ENCODE peak calls at places on chromosomes 13 and 19, in five cellular contexts. B is astrocyte, S is GM23248, V is adrenal gland, W is left lung. H is an unnamed sample. For H3K9me3 and H3K27me3, the result is how much of the 10 kb centered on the place peaks cover.

GRCh38 chr13:31793246-31793645 is 53.9 kb downstream of the RXFP2 start:
- DNase-seq in B (peak), S (peak), W (no peak), V (no peak), H (no peak)

GRCh38 chr19:29629836-29630534 is 23.9 kb downstream of the POP4 start:
- DNase-seq in W (no peak), V (no peak), B (no peak), S (no peak), H (no peak)

GRCh38 chr19:608155-609000 is 18.7 kb downstream of the HCN2 start:
- DNase-seq in B (no peak), V (no peak), S (no peak), W (no peak), H (no peak)

GRCh38 chr19:55537741-55538111 is 793 bp upstream of the SBK2 start:
- DNase-seq in B (peak), S (peak), W (no peak), V (no peak), H (no peak)

GRCh38 chr19:35513975-35514809 is 743 bp upstream of the DMKN start:
- DNase-seq in V (no peak), B (no peak), W (no peak), S (peak), H (no peak)

GRCh38 chr19:46372901-46373572 is 26.1 kb downstream of the PPP5C start:
- DNase-seq in V (peak), W (peak), S (peak), B (peak), H (no peak)

GRCh38 chr13:44730099-44730498 is 154.0 kb upstream of the TSC22D1 start:
- DNase-seq in S (no peak), V (no peak), B (no peak), W (no peak), H (no peak)

GRCh38 chr13:42078113-42078769 is 29.8 kb downstream of the DGKH start:
- DNase-seq in V (no peak), W (no peak), B (no peak), S (no peak), H (no peak)

GRCh38 chr13:43720780-43721397 is 65.9 kb downstream of the ENOX1 start:
- DNase-seq in V (no peak), S (peak), B (no peak), W (no peak), H (no peak)

GRCh38 chr13:30943881-30944280 is 11.4 kb downstream of the TEX26 start:
- DNase-seq in B (no peak), V (no peak), S (no peak), W (no peak), H (no peak)

GRCh38 chr13:111005808-111006494 is 91.1 kb upstream of the ANKRD10 start:
- DNase-seq in B (peak), S (peak), V (peak), W (no peak), H (no peak)

GRCh38 chr13:62130016-62130970 is 714.6 kb upstream of the PCDH20 start:
- DNase-seq in V (no peak), W (no peak), S (no peak), B (no peak), H (no peak)

GRCh38 chr19:2630352-2631001 is 72.0 kb downstream of the GNG7 start:
- DNase-seq in W (no peak), V (no peak), B (no peak), S (no peak), H (no peak)

GRCh38 chr19:13796301-13797057 is 1.2 kb downstream of the ZSWIM4 start:
- DNase-seq in V (peak), S (peak), B (peak), W (peak), H (no peak)

GRCh38 chr13:22748866-22749586 is 431.8 kb upstream of the SGCG start:
- DNase-seq in S (peak), V (no peak), W (no peak), B (no peak), H (no peak)

GRCh38 chr13:39159971-39160370 is 121.7 kb downstream of the NHLRC3 start:
- DNase-seq in S (no peak), B (no peak), W (no peak), V (no peak), H (no peak)

GRCh38 chr13:110352735-110353134 is 45.7 kb downstream of the COL4A2 start:
- DNase-seq in W (no peak), S (no peak), B (no peak), V (no peak), H (no peak)

GRCh38 chr13:110713981-110714797 is 689 bp downstream of the ING1 start:
- DNase-seq in S (peak), V (peak), B (no peak), W (peak), H (peak)

GRCh38 chr13:109628251-109628699 is 158.1 kb downstream of the IRS2 start:
- DNase-seq in W (no peak), S (peak), B (peak), V (no peak), H (no peak)

GRCh38 chr19:5973376-5973775 is 4.6 kb downstream of the RANBP3 start:
- DNase-seq in V (no peak), B (no peak), S (no peak), W (no peak), H (no peak)
- H3K27ac ChIP-seq in V (no peak), B (no peak), S (no peak), W (no peak), H (no peak)

GRCh38 chr19:52331757-52332156 is 4.3 kb upstream of the ZNF610 start:
- DNase-seq in S (peak), W (no peak), B (peak), V (no peak), H (no peak)
- H3K9me3 ChIP-seq in S (under half), W (under half), B (under half), V (under half), H (under half)

DNA sequence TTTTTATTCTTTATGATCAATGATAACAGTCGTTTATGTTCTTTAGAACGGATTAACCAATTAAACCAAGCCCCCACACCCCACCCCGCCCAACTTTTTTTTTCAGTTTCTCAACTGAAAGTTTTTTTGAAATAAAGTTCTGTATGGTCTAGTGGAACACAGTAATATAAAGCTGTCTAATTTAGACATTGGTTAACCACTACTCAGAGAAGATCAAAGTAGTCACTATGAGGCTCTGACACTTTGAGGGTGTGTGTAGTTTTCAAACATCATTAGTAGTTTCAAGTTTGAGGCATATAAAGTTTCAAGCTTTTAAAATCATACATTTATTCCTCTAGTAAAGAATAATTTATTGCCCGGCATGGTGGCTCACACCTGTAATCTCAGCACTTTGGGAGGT is 413.2 kb downstream of the EFNB2 start:
- DNase-seq in B (no peak), W (no peak), S (no peak), V (no peak), H (no peak)
- H3K27me3 ChIP-seq in B (under half), W (under half), S (under half), V (under half), H (under half)

DNA sequence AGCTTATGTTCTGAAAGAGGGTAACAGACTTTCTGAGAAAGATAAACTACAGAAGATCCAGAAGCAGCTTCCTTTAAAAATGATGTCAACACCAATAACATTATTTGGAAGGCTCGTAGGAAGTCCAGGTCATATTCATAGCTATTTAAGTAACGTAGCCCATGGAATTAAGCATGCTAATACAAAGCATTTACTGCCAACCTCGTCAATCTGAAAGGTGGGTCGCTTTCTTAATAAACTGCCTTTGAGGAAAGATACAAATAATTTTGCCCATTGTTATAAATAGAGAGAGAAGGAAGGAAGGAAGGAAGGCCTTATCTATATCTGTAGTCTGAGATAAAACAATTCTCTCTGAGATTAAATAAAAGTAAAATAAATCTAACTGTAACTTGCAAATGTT is 80.3 kb downstream of the STARD13 start:
- DNase-seq in W (no peak), V (no peak), B (no peak), S (no peak), H (no peak)
- H3K27ac ChIP-seq in W (peak), V (peak), B (peak), S (peak), H (no peak)

GRCh38 chr19:57947419-57948134 is at the start of gene ZNF256:
- DNase-seq in B (peak), S (peak), V (peak), W (peak), H (peak)
- H3K9me3 ChIP-seq in B (under half), S (under half), V (under half), W (under half), H (under half)

GRCh38 chr13:112890316-112891131 is 78.5 kb upstream of the MCF2L start:
- DNase-seq in B (no peak), V (no peak), W (peak), S (no peak), H (no peak)
- H3K27me3 ChIP-seq in B (under half), V (under half), W (under half), S (under half), H (under half)

H was measured in CD8-positive, alpha-beta memory T cell.